ENCODE peak calls at places on chromosomes 12 and 14, in four cellular contexts. A is lung; X is CD4-positive, alpha-beta T cell; O is endothelial cell of umbilical vein. V is an unnamed sample.
A peak's percentile ranks its signal among the peaks of the same experiment; 100 is the strongest.

GRCh38 chr14:106843951-106844483 is 1317.6 kb downstream of the TMEM121 start:
- DNase-seq in A (peak; percentile 51), X (no peak), O (no peak), V (peak; percentile 17)

GRCh38 chr14:83269583-83269982 is 1735.9 kb upstream of the SEL1L start:
- DNase-seq in A (no peak), X (no peak), O (no peak), V (no peak)

GRCh38 chr12:104258476-104259067 is 43.0 kb downstream of the TXNRD1 start:
- DNase-seq in A (no peak), X (no peak), O (no peak), V (no peak)

GRCh38 chr12:113030875-113031525 is 25.5 kb upstream of the DTX1 start:
- DNase-seq in A (no peak), X (no peak), O (peak; percentile 77), V (peak; percentile 36)

GRCh38 chr12:12070674-12071661 is at the start of gene BCL2L14:
- DNase-seq in A (no peak), X (no peak), O (no peak), V (peak; percentile 86)

GRCh38 chr12:62909340-62909739 is 25.6 kb downstream of the PPM1H start:
- DNase-seq in A (no peak), X (no peak), O (no peak), V (no peak)

GRCh38 chr12:42935756-42936155 is 346.2 kb upstream of the PRICKLE1 start:
- DNase-seq in A (no peak), X (no peak), O (no peak), V (no peak)

GRCh38 chr12:131442337-131442918 is 268.5 kb upstream of the SFSWAP start:
- DNase-seq in A (peak; percentile 17), X (no peak), O (no peak), V (no peak)

GRCh38 chr14:74922752-74923401 is at the start of gene RPS6KL1:
- DNase-seq in A (peak; percentile 77), X (peak; percentile 47), O (peak; percentile 87), V (peak; percentile 61)

GRCh38 chr12:120126635-120127005 is 10.1 kb upstream of the RAB35 start:
- DNase-seq in A (peak; percentile 51), X (no peak), O (peak; percentile 85), V (no peak)

GRCh38 chr14:105089746-105090492 is 24.7 kb upstream of the GPR132 start:
- DNase-seq in A (no peak), X (no peak), O (no peak), V (no peak)

GRCh38 chr12:124386661-124387509 is 92.0 kb downstream of the RFLNA start:
- DNase-seq in A (no peak), X (no peak), O (peak; percentile 18), V (no peak)

GRCh38 chr12:8906781-8907180 is 7.5 kb upstream of the PHC1 start:
- DNase-seq in A (no peak), X (no peak), O (no peak), V (no peak)

GRCh38 chr12:8909752-8910151 is 4.6 kb upstream of the PHC1 start:
- DNase-seq in A (no peak), X (no peak), O (no peak), V (no peak)

GRCh38 chr12:8904665-8905064 is 9.6 kb upstream of the PHC1 start:
- DNase-seq in A (no peak), X (no peak), O (no peak), V (no peak)

GRCh38 chr12:8907513-8907912 is 6.8 kb upstream of the PHC1 start:
- DNase-seq in A (no peak), X (no peak), O (no peak), V (no peak)

DNA sequence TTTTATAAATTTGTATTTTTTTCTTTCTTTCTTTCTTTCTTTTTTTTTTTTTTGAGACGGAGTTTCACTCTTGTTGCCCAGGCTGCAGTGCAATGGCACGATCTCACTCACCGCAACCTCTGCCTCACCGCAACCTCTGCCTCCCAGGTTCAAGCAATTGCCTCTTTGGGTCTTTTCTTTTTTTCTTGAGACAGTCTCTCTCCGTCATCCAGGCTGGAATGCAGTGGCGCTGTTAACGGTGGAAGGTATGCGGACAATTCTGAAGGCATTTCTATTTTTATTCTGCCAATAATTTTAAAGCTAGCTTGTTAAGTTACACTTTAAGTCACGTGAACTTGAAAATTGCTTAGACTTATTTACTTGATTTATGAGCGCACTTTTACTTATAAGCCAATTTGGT is 8.8 kb upstream of the PHC1 start:
- DNase-seq in A (no peak), X (no peak), O (no peak), V (no peak)
- H3K27ac ChIP-seq in A (no peak overlapping the region), X (no peak overlapping the region), O (no peak overlapping the region), V (no peak overlapping the region)

GRCh38 chr12:6279631-6280030 is 30.9 kb upstream of the PLEKHG6 start:
- DNase-seq in A (no peak), X (no peak), O (no peak), V (no peak)
- H3K27ac ChIP-seq in A (peak overlapping the region; percentile 71), X (no peak overlapping the region), O (peak overlapping the region; percentile 54), V (no peak overlapping the region)

GRCh38 chr12:68246350-68246749 is 7.1 kb downstream of the IL22 start:
- DNase-seq in A (no peak), X (no peak), O (no peak), V (no peak)
- H3K27ac ChIP-seq in A (no peak overlapping the region), X (no peak overlapping the region), O (no peak overlapping the region), V (no peak overlapping the region)

DNA sequence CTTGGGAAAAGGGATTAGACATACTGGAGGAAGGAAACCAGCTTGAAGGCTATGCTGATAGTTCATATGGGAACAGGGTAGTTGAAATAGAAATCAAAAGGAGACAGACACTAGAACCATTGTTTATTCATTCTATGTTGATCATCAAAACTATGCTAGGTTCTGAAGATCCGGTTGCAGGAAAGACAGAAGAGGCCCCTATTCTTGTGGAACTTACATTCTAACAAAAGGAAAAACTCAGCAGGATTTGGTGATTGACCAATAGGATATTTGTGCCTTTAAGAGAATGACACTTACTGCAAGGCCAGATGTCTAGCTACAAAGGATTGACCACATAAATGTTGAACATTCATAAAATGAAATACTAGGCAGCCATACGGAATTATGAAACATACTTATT is 179.2 kb downstream of the AKAP6 start:
- DNase-seq in A (no peak), X (no peak), O (no peak), V (no peak)
- H3K27ac ChIP-seq in A (no peak overlapping the region), X (no peak overlapping the region), O (no peak overlapping the region), V (no peak overlapping the region)

DNA sequence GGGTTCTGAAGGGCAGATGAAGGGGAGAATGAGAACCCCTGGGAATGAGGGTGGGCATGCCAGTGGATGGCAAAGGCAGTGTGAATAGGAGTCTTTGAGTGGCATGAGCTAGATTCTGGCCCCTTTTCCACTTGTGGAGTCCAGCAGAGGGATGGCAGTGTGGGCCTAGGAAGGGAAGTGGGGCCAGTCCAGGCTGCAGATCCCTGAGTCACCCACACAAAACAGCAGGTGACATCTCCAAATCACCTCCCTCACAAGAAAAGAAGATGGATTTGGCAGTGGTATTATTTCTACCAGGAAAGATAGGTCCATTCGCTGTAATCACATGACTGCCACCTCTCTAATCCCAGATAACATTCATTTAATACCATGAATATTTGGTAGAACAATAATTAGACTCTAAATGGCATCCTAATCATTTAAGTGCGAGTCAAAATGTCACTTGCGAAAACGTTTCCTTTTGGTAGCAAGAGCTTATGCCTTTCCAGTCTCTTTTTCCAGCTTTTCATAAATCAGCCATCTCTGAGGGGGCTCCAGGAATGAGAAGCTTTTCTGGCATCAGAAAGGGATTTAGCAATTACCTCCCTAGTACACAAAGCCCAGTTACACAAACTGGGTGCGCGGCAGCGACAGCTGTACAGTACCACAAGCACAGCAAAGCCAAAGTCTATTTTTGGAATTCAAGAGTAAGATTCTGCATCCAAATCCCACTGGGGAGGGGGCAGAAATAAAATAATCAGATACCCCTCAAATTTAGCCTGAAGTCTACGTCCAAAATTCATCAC is 151.1 kb downstream of the TTC7B start:
- DNase-seq in A (no peak), X (no peak), O (no peak), V (no peak)
- H3K27ac ChIP-seq in A (no peak overlapping the region), X (no peak overlapping the region), O (no peak overlapping the region), V (no peak overlapping the region)

GRCh38 chr14:99612737-99613330 is 8.8 kb upstream of the CCDC85C start:
- DNase-seq in A (no peak), X (no peak), O (no peak), V (no peak)
- H3K27ac ChIP-seq in A (no peak overlapping the region), X (no peak overlapping the region), O (no peak overlapping the region), V (no peak overlapping the region)